ENCODE peak calls at places on chromosomes 3 and 15, in four cellular contexts. One of them, this sample, is unnamed.

GRCh38 chr15:80609111-80609510 is 86.0 kb upstream of the ABHD17C start:
- DNase-seq in activated B cell treated with CpG ODN at 0.5 μM for 24 hours: no peak
- DNase-seq in psoas muscle: no peak
- DNase-seq in activated naive CD8-positive, alpha-beta T cell treated with anti-CD3 and anti-CD28 coated beads for 36 hours: no peak
- DNase-seq in this sample: no peak

GRCh38 chr15:71226536-71227455 is 111.5 kb downstream of the THSD4 start:
- DNase-seq in activated naive CD8-positive, alpha-beta T cell treated with anti-CD3 and anti-CD28 coated beads for 36 hours: no peak
- DNase-seq in activated B cell treated with CpG ODN at 0.5 μM for 24 hours: no peak
- DNase-seq in psoas muscle: no peak
- DNase-seq in this sample: no peak

GRCh38 chr15:71784719-71785118 is 25.6 kb upstream of the NR2E3 start:
- DNase-seq in activated naive CD8-positive, alpha-beta T cell treated with anti-CD3 and anti-CD28 coated beads for 36 hours: peak; percentile 17
- DNase-seq in activated B cell treated with CpG ODN at 0.5 μM for 24 hours: no peak
- DNase-seq in psoas muscle: no peak
- DNase-seq in this sample: no peak

GRCh38 chr3:48338635-48339034 is 5.2 kb upstream of the SPINK8 start:
- DNase-seq in activated naive CD8-positive, alpha-beta T cell treated with anti-CD3 and anti-CD28 coated beads for 36 hours: no peak
- DNase-seq in psoas muscle: no peak
- DNase-seq in activated B cell treated with CpG ODN at 0.5 μM for 24 hours: no peak
- DNase-seq in this sample: no peak

GRCh38 chr3:113111308-113111707 is 100.0 kb upstream of the BOC start:
- DNase-seq in activated naive CD8-positive, alpha-beta T cell treated with anti-CD3 and anti-CD28 coated beads for 36 hours: no peak
- DNase-seq in psoas muscle: no peak
- DNase-seq in activated B cell treated with CpG ODN at 0.5 μM for 24 hours: no peak
- DNase-seq in this sample: no peak

GRCh38 chr3:190446492-190447301 is 3.0 kb downstream of the TMEM207 start:
- DNase-seq in activated naive CD8-positive, alpha-beta T cell treated with anti-CD3 and anti-CD28 coated beads for 36 hours: no peak
- DNase-seq in activated B cell treated with CpG ODN at 0.5 μM for 24 hours: no peak
- DNase-seq in psoas muscle: no peak
- DNase-seq in this sample: no peak

GRCh38 chr15:29616512-29616911 is 205.8 kb downstream of the TJP1 start:
- DNase-seq in psoas muscle: no peak
- DNase-seq in activated B cell treated with CpG ODN at 0.5 μM for 24 hours: no peak
- DNase-seq in activated naive CD8-positive, alpha-beta T cell treated with anti-CD3 and anti-CD28 coated beads for 36 hours: no peak
- DNase-seq in this sample: no peak

GRCh38 chr15:57205999-57206398 is 170.3 kb upstream of the CGNL1 start:
- DNase-seq in activated naive CD8-positive, alpha-beta T cell treated with anti-CD3 and anti-CD28 coated beads for 36 hours: no peak
- DNase-seq in psoas muscle: no peak
- DNase-seq in activated B cell treated with CpG ODN at 0.5 μM for 24 hours: no peak
- DNase-seq in this sample: no peak

GRCh38 chr3:106428565-106428994 is 559.8 kb upstream of the CBLB start:
- DNase-seq in activated naive CD8-positive, alpha-beta T cell treated with anti-CD3 and anti-CD28 coated beads for 36 hours: peak; percentile 15
- DNase-seq in activated B cell treated with CpG ODN at 0.5 μM for 24 hours: no peak
- DNase-seq in psoas muscle: no peak
- DNase-seq in this sample: no peak

GRCh38 chr3:89107461-89108035 is at the start of gene EPHA3:
- DNase-seq in activated B cell treated with CpG ODN at 0.5 μM for 24 hours: peak; percentile 33
- DNase-seq in psoas muscle: peak; percentile 85
- DNase-seq in activated naive CD8-positive, alpha-beta T cell treated with anti-CD3 and anti-CD28 coated beads for 36 hours: peak; percentile 48
- DNase-seq in this sample: peak; percentile 15

GRCh38 chr15:84817461-84818081 is 415 bp downstream of the ALPK3 start:
- DNase-seq in psoas muscle: no peak
- DNase-seq in activated B cell treated with CpG ODN at 0.5 μM for 24 hours: no peak
- DNase-seq in activated naive CD8-positive, alpha-beta T cell treated with anti-CD3 and anti-CD28 coated beads for 36 hours: no peak
- DNase-seq in this sample: no peak